ENCODE peak calls at places on chromosomes 11 and 22, in nine cellular contexts. O is cardiac muscle cell; J is transverse colon; T is effector memory CD4-positive, alpha-beta T cell; K is fibroblast of lung; E is mucosa of descending colon; A is CD8-positive, alpha-beta T cell; W is SJSA1; X is CD4-positive, alpha-beta memory T cell. Z is an unnamed sample.
A peak's percentile ranks its signal among the peaks of the same experiment; 100 is the strongest.

GRCh38 chr11:129852125-129852740 is 36.6 kb downstream of the TMEM45B start:
- DNase-seq in A (no peak), K (no peak), J (no peak), X (no peak), E (no peak), W (no peak), T (no peak), O (no peak), Z (no peak)

GRCh38 chr11:32437406-32438345 is 2.3 kb upstream of the WT1 start:
- DNase-seq in J (no peak), A (no peak), T (no peak), E (no peak), X (no peak), O (peak; percentile 54), K (no peak), W (no peak), Z (no peak)

GRCh38 chr11:115990004-115990447 is 485.8 kb upstream of the CADM1 start:
- DNase-seq in X (no peak), O (peak; percentile 67), K (no peak), T (no peak), W (no peak), A (no peak), E (peak; percentile 43), J (peak; percentile 15), Z (peak; percentile 55)

GRCh38 chr22:22397292-22397870 is 111.2 kb downstream of the ZNF280B start:
- DNase-seq in O (no peak), K (no peak), X (no peak), W (peak; percentile 10), A (no peak), E (no peak), J (no peak), T (no peak), Z (no peak)

GRCh38 chr22:38347944-38348750 is 30.9 kb upstream of the CSNK1E start:
- DNase-seq in O (no peak), X (no peak), J (peak; percentile 32), E (peak; percentile 30), T (no peak), K (no peak), A (no peak), W (no peak), Z (no peak)

GRCh38 chr11:14242198-14242597 is 116.8 kb downstream of the RRAS2 start:
- DNase-seq in J (no peak), O (no peak), E (no peak), T (no peak), X (no peak), K (no peak), W (no peak), A (no peak), Z (no peak)

GRCh38 chr22:20885557-20886323 is 26.9 kb downstream of the SNAP29 start:
- DNase-seq in X (peak; percentile 15), J (peak; percentile 90), O (peak; percentile 84), A (peak; percentile 38), E (peak; percentile 91), T (no peak), K (peak; percentile 84), W (peak; percentile 71), Z (peak; percentile 90)

GRCh38 chr22:19911540-19912235 is 29.9 kb upstream of the COMT start:
- DNase-seq in T (no peak), E (no peak), W (no peak), K (no peak), A (no peak), J (no peak), X (no peak), O (no peak), Z (no peak)

GRCh38 chr11:35035894-35036408 is 103.0 kb upstream of the CD44 start:
- DNase-seq in A (no peak), X (no peak), W (peak; percentile 60), J (no peak), K (peak; percentile 91), T (no peak), O (no peak), E (no peak), Z (no peak)

GRCh38 chr11:111413849-111414248 is 34.8 kb upstream of the POU2AF1 start:
- DNase-seq in K (no peak), A (no peak), X (no peak), T (no peak), E (no peak), O (no peak), J (no peak), W (no peak), Z (no peak)

GRCh38 chr11:34984514-34984913 is 68.1 kb downstream of the PDHX start:
- DNase-seq in X (no peak), T (no peak), J (no peak), O (no peak), K (no peak), W (no peak), E (no peak), A (no peak), Z (no peak)

GRCh38 chr11:108967571-108967970 is 302.7 kb downstream of the DDX10 start:
- DNase-seq in A (no peak), O (peak; percentile 60), T (no peak), E (no peak), X (no peak), K (peak; percentile 27), W (no peak), J (no peak), Z (no peak)

GRCh38 chr22:43207386-43207785 is 20.5 kb upstream of the TTLL12 start:
- DNase-seq in J (no peak), O (no peak), W (no peak), K (no peak), E (no peak), X (no peak), A (no peak), T (no peak), Z (peak; percentile 14)

GRCh38 chr11:110525883-110526282 is 96.1 kb downstream of the FDX1 start:
- DNase-seq in K (peak; percentile 88), W (no peak), A (no peak), J (no peak), E (no peak), T (no peak), O (no peak), X (no peak), Z (no peak)

DNA sequence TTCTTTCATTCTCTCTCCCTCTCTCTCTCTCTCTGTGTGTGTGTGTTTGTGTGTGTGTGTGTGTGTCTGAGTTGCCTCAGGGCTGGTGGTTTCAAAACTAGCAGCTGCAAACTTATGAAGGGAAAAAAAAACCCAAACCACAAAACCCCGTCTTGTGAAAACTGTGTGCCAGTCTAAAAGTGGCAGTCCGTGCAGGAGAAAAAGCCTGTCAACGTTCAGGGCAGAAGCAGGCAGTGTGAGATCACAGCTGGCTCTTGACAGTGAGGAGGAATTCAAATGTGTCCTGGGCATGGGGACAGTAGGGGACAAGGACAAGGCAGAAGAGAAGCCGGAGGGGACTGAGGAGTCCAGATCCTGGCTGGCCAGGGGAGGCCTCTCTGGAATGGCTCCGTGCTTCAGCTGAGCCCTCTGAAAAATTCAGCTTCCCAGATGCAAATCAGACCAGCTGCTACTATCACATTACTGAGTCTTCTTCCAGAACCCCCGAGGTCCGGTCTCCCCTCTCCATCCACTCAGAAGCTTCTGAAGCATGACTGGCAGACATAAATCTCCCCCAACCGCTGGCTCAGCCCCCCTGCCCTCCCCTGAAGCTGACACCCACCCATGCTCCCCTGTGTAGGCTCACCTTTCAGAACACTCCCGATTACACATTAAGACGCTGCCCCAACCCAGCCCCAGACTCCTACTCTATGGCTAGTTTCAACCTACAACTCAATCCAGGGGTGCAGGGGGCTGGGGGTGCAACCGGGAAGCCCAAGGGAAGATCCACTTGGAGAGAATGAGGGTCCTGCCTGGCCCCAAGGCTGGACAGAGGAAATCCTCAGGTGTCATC is 32.0 kb downstream of the FLI1 start:
- DNase-seq in A (peak; percentile 61), E (no peak), O (no peak), X (peak; percentile 89), K (peak; percentile 41), J (peak; percentile 41), T (peak; percentile 46), W (no peak), Z (no peak)
- H3K4me1 ChIP-seq in A (peaks cover 99% of the 10 kb centered on the region), E (peaks cover 20% of the 10 kb centered on the region), O (peaks cover under 1% of the 10 kb centered on the region), X (peaks cover 99% of the 10 kb centered on the region), K (no peaks in the 10 kb centered on the region), J (peaks cover 15% of the 10 kb centered on the region), T (peaks cover 96% of the 10 kb centered on the region), W (peaks cover 11% of the 10 kb centered on the region), Z (peaks cover 98% of the 10 kb centered on the region)

GRCh38 chr22:31628969-31629723 is 32.9 kb downstream of the PISD start:
- DNase-seq in E (peak; percentile 28), J (no peak), X (no peak), T (no peak), A (no peak), K (no peak), O (no peak), W (no peak), Z (peak; percentile 20)

GRCh38 chr22:31626427-31627150 is 35.4 kb downstream of the PISD start:
- DNase-seq in A (no peak), K (no peak), E (peak; percentile 24), O (no peak), X (no peak), W (no peak), T (no peak), J (no peak), Z (no peak)

GRCh38 chr22:31625661-31626426 is 36.2 kb downstream of the PISD start:
- DNase-seq in O (peak; percentile 45), X (no peak), E (peak; percentile 19), K (no peak), A (no peak), J (peak; percentile 33), W (no peak), T (no peak), Z (no peak)

GRCh38 chr22:31628362-31628761 is 33.7 kb downstream of the PISD start:
- DNase-seq in T (no peak), A (no peak), J (no peak), W (no peak), X (no peak), K (no peak), O (no peak), E (peak; percentile 16), Z (peak; percentile 4)

GRCh38 chr22:31627223-31627731 is 34.7 kb downstream of the PISD start:
- DNase-seq in E (peak; percentile 32), X (no peak), A (no peak), W (no peak), K (no peak), O (no peak), J (no peak), T (no peak), Z (no peak)
- H3K4me3 ChIP-seq in E (no peak overlapping the region), X (no peak overlapping the region), A (no peak overlapping the region), W (no peak overlapping the region), K (no peak overlapping the region), O (no peak overlapping the region), J (no peak overlapping the region), T (no peak overlapping the region), Z (no peak overlapping the region)

GRCh38 chr22:46087816-46088277 is 62.5 kb upstream of the PPARA start:
- DNase-seq in K (peak; percentile 95), X (no peak), J (peak; percentile 80), O (no peak), A (no peak), E (peak; percentile 84), W (peak; percentile 91), T (no peak), Z (peak; percentile 80)
- H3K4me1 ChIP-seq in K (peaks cover 64% of the 10 kb centered on the region), X (peaks cover 4% of the 10 kb centered on the region), J (peaks cover 73% of the 10 kb centered on the region), O (no peaks in the 10 kb centered on the region), A (no peaks in the 10 kb centered on the region), E (peaks cover 55% of the 10 kb centered on the region), W (peaks cover 82% of the 10 kb centered on the region), T (no peaks in the 10 kb centered on the region), Z (peaks cover 100% of the 10 kb centered on the region)

DNA sequence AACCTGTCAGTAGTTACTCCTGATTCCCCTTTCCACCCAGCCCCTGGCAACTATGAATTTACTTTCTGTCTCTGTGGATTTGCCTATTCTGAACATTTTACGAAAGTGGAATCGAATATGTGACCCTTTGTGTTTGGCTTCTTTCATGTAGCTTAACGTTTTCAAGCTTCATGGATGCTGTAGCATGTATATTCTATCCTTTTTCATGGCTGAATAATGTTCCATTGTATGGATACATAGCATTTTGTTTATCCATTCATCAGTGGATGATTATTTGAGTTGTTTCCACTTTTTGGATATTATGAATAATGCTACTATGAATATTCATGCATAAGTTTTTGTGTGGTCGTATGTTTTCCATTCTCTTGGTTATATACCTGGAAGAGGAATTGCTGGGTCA is 9.2 kb upstream of the GLB1L2 start:
- DNase-seq in E (no peak), T (no peak), A (no peak), K (no peak), J (no peak), O (no peak), W (no peak), X (no peak), Z (no peak)
- H3K4me3 ChIP-seq in E (no peak overlapping the region), T (no peak overlapping the region), A (no peak overlapping the region), K (no peak overlapping the region), J (no peak overlapping the region), O (no peak overlapping the region), W (no peak overlapping the region), X (no peak overlapping the region), Z (no peak overlapping the region)

Z was measured in lower lobe of right lung.